ENCODE peak calls at places on chromosome 7, in six cellular contexts. N is PC-9, K is lower leg skin, H is tibial artery, C is BE2C, U is AG04449. T is an unnamed sample.

GRCh38 chr7:5672468-5672867 is 109.0 kb downstream of the RNF216 start:
- DNase-seq in N (no peak), K (no peak), H (no peak), C (no peak), U (no peak), T (no peak)

GRCh38 chr7:64621656-64622055 is 44.3 kb upstream of the ZNF107 start:
- DNase-seq in N (no peak), K (no peak), H (no peak), C (no peak), U (no peak), T (no peak)

GRCh38 chr7:2726316-2727018 is 38.5 kb downstream of the AMZ1 start:
- DNase-seq in N (no peak), K (no peak), H (no peak), C (peak), U (no peak), T (no peak)

GRCh38 chr7:150430465-150431085 is 19.9 kb upstream of the GIMAP8 start:
- DNase-seq in N (no peak), K (peak), H (no peak), C (no peak), U (no peak), T (no peak)

GRCh38 chr7:2001601-2002442 is 230.9 kb downstream of the MAD1L1 start:
- DNase-seq in N (no peak), K (no peak), H (no peak), C (peak), U (no peak), T (peak)

GRCh38 chr7:41942468-41943097 is 239.7 kb upstream of the INHBA start:
- DNase-seq in N (no peak), K (no peak), H (no peak), C (no peak), U (no peak), T (peak)

GRCh38 chr7:27156508-27156898 is at the start of gene HOXA7:
- DNase-seq in N (no peak), K (peak), H (no peak), C (peak), U (no peak), T (peak)

GRCh38 chr7:148607151-148607661 is 16.6 kb downstream of the C7orf33 start:
- DNase-seq in N (no peak), K (no peak), H (no peak), C (no peak), U (no peak), T (no peak)

GRCh38 chr7:13989138-13989943 is at the start of gene ETV1:
- DNase-seq in N (peak), K (peak), H (peak), C (peak), U (no peak), T (peak)

GRCh38 chr7:46352335-46352954 is 431.4 kb upstream of the IGFBP3 start:
- DNase-seq in N (peak), K (no peak), H (no peak), C (peak), U (no peak), T (no peak)

GRCh38 chr7:55563596-55564325 is 8.5 kb downstream of the VOPP1 start:
- DNase-seq in N (peak), K (peak), H (no peak), C (no peak), U (no peak), T (no peak)

GRCh38 chr7:16465469-16466086 is at the start of gene SOSTDC1:
- DNase-seq in N (no peak), K (no peak), H (no peak), C (peak), U (no peak), T (no peak)

GRCh38 chr7:12091164-12091563 is 119.9 kb upstream of the TMEM106B start:
- DNase-seq in N (no peak), K (no peak), H (no peak), C (peak), U (no peak), T (no peak)

GRCh38 chr7:130490888-130491771 is 755 bp upstream of the MEST start:
- DNase-seq in N (no peak), K (no peak), H (no peak), C (no peak), U (no peak), T (no peak)

GRCh38 chr7:101814081-101814995 is 3.1 kb upstream of the CUX1 start:
- DNase-seq in N (peak), K (peak), H (peak), C (peak), U (no peak), T (no peak)

GRCh38 chr7:157657741-157658740 is 321.2 kb downstream of the DNAJB6 start:
- DNase-seq in N (no peak), K (peak), H (no peak), C (no peak), U (no peak), T (no peak)

GRCh38 chr7:50069613-50070012 is 23.4 kb downstream of the ZPBP start:
- DNase-seq in N (no peak), K (no peak), H (no peak), C (no peak), U (no peak), T (no peak)

GRCh38 chr7:81415181-81415580 is 354.7 kb downstream of the HGF start:
- DNase-seq in N (no peak), K (no peak), H (no peak), C (no peak), U (no peak), T (no peak)

GRCh38 chr7:129394982-129395906 is 39.0 kb upstream of the STRIP2 start:
- DNase-seq in N (no peak), K (no peak), H (no peak), C (no peak), U (no peak), T (no peak)

GRCh38 chr7:143216151-143216550 is 5.7 kb upstream of the TAS2R40 start:
- DNase-seq in N (no peak), K (no peak), H (no peak), C (no peak), U (peak), T (no peak)

GRCh38 chr7:50718311-50718710 is 64.4 kb downstream of the GRB10 start:
- DNase-seq in N (no peak), K (no peak), H (no peak), C (no peak), U (no peak), T (no peak)

GRCh38 chr7:151735186-151735853 is 141.6 kb downstream of the PRKAG2 start:
- DNase-seq in N (no peak), K (no peak), H (no peak), C (no peak), U (no peak), T (no peak)

GRCh38 chr7:70673833-70674232 is 458.1 kb upstream of the GALNT17 start:
- DNase-seq in N (no peak), K (no peak), H (no peak), C (peak), U (no peak), T (no peak)

GRCh38 chr7:94980418-94981142 is 73.2 kb downstream of the PPP1R9A start:
- DNase-seq in N (no peak), K (no peak), H (no peak), C (no peak), U (no peak), T (no peak)

GRCh38 chr7:121042195-121042594 is 53.7 kb downstream of the CPED1 start:
- DNase-seq in N (no peak), K (no peak), H (no peak), C (no peak), U (no peak), T (no peak)

GRCh38 chr7:91411062-91411461 is 146.8 kb downstream of the FZD1 start:
- DNase-seq in N (no peak), K (no peak), H (no peak), C (no peak), U (no peak), T (no peak)

GRCh38 chr7:106041140-106041717 is 70.9 kb downstream of the SYPL1 start:
- DNase-seq in N (peak), K (no peak), H (no peak), C (peak), U (no peak), T (no peak)

GRCh38 chr7:99029481-99030144 is 114.3 kb downstream of the SMURF1 start:
- DNase-seq in N (no peak), K (no peak), H (no peak), C (no peak), U (no peak), T (peak)

GRCh38 chr7:106812027-106812643 is 52.9 kb upstream of the PIK3CG start:
- DNase-seq in N (no peak), K (peak), H (peak), C (no peak), U (no peak), T (no peak)

GRCh38 chr7:127783267-127783559 is 131.2 kb downstream of the SND1 start:
- DNase-seq in N (no peak), K (no peak), H (no peak), C (no peak), U (no peak), T (no peak)

GRCh38 chr7:29990931-29991330 is 1.3 kb upstream of the SCRN1 start:
- DNase-seq in N (no peak), K (no peak), H (no peak), C (no peak), U (no peak), T (no peak)

GRCh38 chr7:38740041-38740440 is 108.9 kb upstream of the AMPH start:
- DNase-seq in N (no peak), K (no peak), H (no peak), C (no peak), U (no peak), T (no peak)

GRCh38 chr7:27686315-27686714 is 23.6 kb upstream of the HIBADH start:
- DNase-seq in N (no peak), K (no peak), H (no peak), C (no peak), U (no peak), T (no peak)

GRCh38 chr7:35780070-35780469 is 20.8 kb upstream of the SEPTIN7 start:
- DNase-seq in N (no peak), K (no peak), H (no peak), C (no peak), U (no peak), T (no peak)

GRCh38 chr7:103445228-103446020 is 583 bp downstream of the SLC26A5 start:
- DNase-seq in N (no peak), K (no peak), H (no peak), C (peak), U (no peak), T (no peak)

GRCh38 chr7:154791611-154792010 is 211.3 kb downstream of the PAXIP1 start:
- DNase-seq in N (no peak), K (no peak), H (no peak), C (no peak), U (no peak), T (no peak)

GRCh38 chr7:101739757-101740398 is 77.5 kb upstream of the CUX1 start:
- DNase-seq in N (peak), K (no peak), H (no peak), C (no peak), U (no peak), T (no peak)

GRCh38 chr7:73892003-73892975 is 31.3 kb downstream of the TMEM270 start:
- DNase-seq in N (no peak), K (no peak), H (no peak), C (peak), U (no peak), T (no peak)

GRCh38 chr7:73893342-73894101 is 32.6 kb downstream of the TMEM270 start:
- DNase-seq in N (no peak), K (peak), H (peak), C (peak), U (no peak), T (peak)

GRCh38 chr7:73890541-73891147 is 29.7 kb downstream of the TMEM270 start:
- DNase-seq in N (no peak), K (no peak), H (no peak), C (no peak), U (no peak), T (no peak)

GRCh38 chr7:73887762-73888161 is 26.8 kb downstream of the TMEM270 start:
- DNase-seq in N (no peak), K (no peak), H (no peak), C (no peak), U (no peak), T (no peak)

GRCh38 chr7:73891178-73891885 is 30.4 kb downstream of the TMEM270 start:
- DNase-seq in N (no peak), K (no peak), H (no peak), C (no peak), U (no peak), T (no peak)
- TF ChIP-seq CTCF in N (no peak), K (no peak), H (peak), C (no peak), U (peak), T (peak)

DNA sequence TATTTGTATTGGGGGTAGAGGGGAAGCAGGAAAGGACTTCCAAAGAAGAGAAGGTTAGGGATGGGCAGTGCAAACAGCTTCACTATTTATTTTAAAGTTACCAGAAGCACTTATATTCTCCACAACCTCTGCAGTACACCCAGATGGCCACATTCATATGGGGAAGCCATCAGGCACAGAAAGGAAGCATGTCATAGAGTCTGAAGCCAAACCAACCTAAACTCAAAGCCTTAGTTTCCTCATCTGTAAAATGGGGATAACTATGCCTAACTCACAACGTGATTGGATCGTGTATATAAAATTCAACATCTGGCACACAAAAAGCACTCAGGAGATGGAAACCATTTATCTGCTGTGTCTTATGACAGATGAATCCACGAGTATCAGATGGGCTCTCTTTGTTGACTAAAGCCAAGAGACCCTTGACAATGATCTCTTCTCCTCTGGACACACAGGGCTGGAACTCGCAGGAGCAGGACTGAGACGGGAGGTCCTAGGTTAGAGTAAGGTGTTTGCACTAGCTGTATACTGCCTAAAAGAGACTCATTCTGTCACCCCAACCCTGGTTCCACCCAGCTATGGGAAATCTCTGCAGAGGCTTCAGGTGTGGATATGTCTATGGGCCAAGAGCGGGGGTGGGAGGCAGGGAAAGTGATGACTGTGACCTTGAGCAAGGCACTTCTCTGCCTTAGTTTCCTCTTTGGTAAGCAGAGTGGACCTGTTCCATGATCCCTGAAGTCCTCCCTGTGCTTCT is 1.8 kb downstream of the KIAA1549 start:
- DNase-seq in N (no peak), K (peak), H (no peak), C (no peak), U (no peak), T (no peak)
- TF ChIP-seq CTCF in N (peak), K (no peak), H (no peak), C (peak), U (no peak), T (no peak)

GRCh38 chr7:44150966-44151678 is 10.0 kb upstream of the MYL7 start:
- DNase-seq in N (no peak), K (peak), H (no peak), C (no peak), U (no peak), T (no peak)

GRCh38 chr7:44153948-44154335 is 12.8 kb upstream of the MYL7 start:
- DNase-seq in N (no peak), K (peak), H (no peak), C (no peak), U (no peak), T (no peak)

GRCh38 chr7:44151679-44152355 is 10.7 kb upstream of the MYL7 start:
- DNase-seq in N (no peak), K (peak), H (no peak), C (no peak), U (no peak), T (no peak)

GRCh38 chr7:44154703-44155102 is 13.6 kb upstream of the MYL7 start:
- DNase-seq in N (no peak), K (peak), H (no peak), C (no peak), U (no peak), T (no peak)

GRCh38 chr7:44152971-44153947 is 12.1 kb upstream of the MYL7 start:
- DNase-seq in N (no peak), K (peak), H (no peak), C (no peak), U (no peak), T (no peak)
- TF ChIP-seq CTCF in N (no peak), K (no peak), H (no peak), C (no peak), U (no peak), T (no peak)

GRCh38 chr7:118590107-118590506 is 365.6 kb downstream of the ANKRD7 start:
- DNase-seq in N (peak), K (no peak), H (no peak), C (peak), U (no peak), T (no peak)
- TF ChIP-seq CTCF in N (peak), K (no peak), H (peak), C (peak), U (no peak), T (no peak)

GRCh38 chr7:116420003-116420402 is 79.5 kb upstream of the CAV2 start:
- DNase-seq in N (no peak), K (no peak), H (no peak), C (no peak), U (no peak), T (no peak)

GRCh38 chr7:116417593-116418345 is 81.8 kb upstream of the CAV2 start:
- DNase-seq in N (no peak), K (no peak), H (no peak), C (no peak), U (no peak), T (no peak)

GRCh38 chr7:116422651-116423050 is 76.9 kb upstream of the CAV2 start:
- DNase-seq in N (no peak), K (no peak), H (no peak), C (no peak), U (no peak), T (no peak)

GRCh38 chr7:116421298-116421697 is 78.2 kb upstream of the CAV2 start:
- DNase-seq in N (no peak), K (no peak), H (no peak), C (no peak), U (no peak), T (no peak)

GRCh38 chr7:116418524-116418923 is 81.0 kb upstream of the CAV2 start:
- DNase-seq in N (no peak), K (no peak), H (no peak), C (no peak), U (no peak), T (no peak)
- TF ChIP-seq CTCF in N (no peak), K (no peak), H (no peak), C (no peak), U (no peak), T (no peak)

GRCh38 chr7:48099781-48100180 is 10.7 kb downstream of the UPP1 start:
- DNase-seq in N (no peak), K (no peak), H (no peak), C (no peak), U (no peak), T (no peak)

GRCh38 chr7:48105045-48105444 is 16.0 kb downstream of the UPP1 start:
- DNase-seq in N (no peak), K (no peak), H (no peak), C (no peak), U (no peak), T (no peak)

GRCh38 chr7:48101352-48101751 is 12.3 kb downstream of the UPP1 start:
- DNase-seq in N (no peak), K (peak), H (no peak), C (no peak), U (no peak), T (no peak)

GRCh38 chr7:48102530-48102929 is 13.5 kb downstream of the UPP1 start:
- DNase-seq in N (no peak), K (peak), H (no peak), C (no peak), U (no peak), T (no peak)

GRCh38 chr7:48101880-48102448 is 12.9 kb downstream of the UPP1 start:
- DNase-seq in N (no peak), K (peak), H (no peak), C (no peak), U (no peak), T (no peak)
- TF ChIP-seq CTCF in N (peak), K (no peak), H (no peak), C (peak), U (peak), T (no peak)

T was measured in ascending aorta.